ENCODE peak calls at places on chromosomes 5 and 9, in six cellular contexts. T is K562, B is HepG2, U is GM12891, L is H1, V is GM12878. I is an unnamed sample.

GRCh38 chr9:133534346-133535284 is at the start of gene ADAMTSL2:
- DNase-seq in L (peak; percentile 79), B (peak; percentile 73), T (peak; percentile 26), V (no peak), U (no peak), I (no peak)

GRCh38 chr5:168971100-168971499 is 329.8 kb downstream of the SLIT3 start:
- DNase-seq in U (no peak), T (no peak), L (no peak), V (no peak), B (no peak), I (no peak)

GRCh38 chr5:41156739-41157138 is 56.6 kb downstream of the C6 start:
- DNase-seq in T (no peak), U (no peak), B (no peak), L (no peak), V (no peak), I (no peak)

GRCh38 chr5:160970605-160971191 is 118.7 kb upstream of the ATP10B start:
- DNase-seq in V (no peak), U (no peak), T (no peak), L (no peak), B (no peak), I (no peak)

GRCh38 chr5:147892696-147893296 is 13.5 kb downstream of the C5orf46 start:
- DNase-seq in B (no peak), L (no peak), U (no peak), T (no peak), V (no peak), I (no peak)

GRCh38 chr9:121107041-121107440 is 32.3 kb downstream of the CNTRL start:
- DNase-seq in V (no peak), U (no peak), T (peak; percentile 24), L (no peak), B (peak; percentile 10), I (no peak)

GRCh38 chr9:92607088-92607487 is 62.8 kb downstream of the IPPK start:
- DNase-seq in V (no peak), L (no peak), T (no peak), U (no peak), B (no peak), I (no peak)

GRCh38 chr9:33159058-33159759 is 7.9 kb downstream of the B4GALT1 start:
- DNase-seq in V (no peak), U (no peak), B (no peak), L (no peak), T (peak; percentile 71), I (no peak)

GRCh38 chr5:137022043-137022442 is 477.1 kb downstream of the SPOCK1 start:
- DNase-seq in V (no peak), B (no peak), U (no peak), L (no peak), T (no peak), I (no peak)

GRCh38 chr5:111869681-111870080 is 112.7 kb upstream of the NREP start:
- DNase-seq in T (no peak), V (no peak), L (no peak), U (no peak), B (no peak), I (no peak)

GRCh38 chr5:23507278-23507685 is at the start of gene PRDM9:
- DNase-seq in B (peak; percentile 61), U (no peak), T (peak; percentile 19), L (peak; percentile 55), V (no peak), I (no peak)

GRCh38 chr9:135029871-135030710 is 57.4 kb upstream of the OLFM1 start:
- DNase-seq in T (no peak), U (no peak), B (no peak), L (no peak), V (no peak), I (no peak)

DNA sequence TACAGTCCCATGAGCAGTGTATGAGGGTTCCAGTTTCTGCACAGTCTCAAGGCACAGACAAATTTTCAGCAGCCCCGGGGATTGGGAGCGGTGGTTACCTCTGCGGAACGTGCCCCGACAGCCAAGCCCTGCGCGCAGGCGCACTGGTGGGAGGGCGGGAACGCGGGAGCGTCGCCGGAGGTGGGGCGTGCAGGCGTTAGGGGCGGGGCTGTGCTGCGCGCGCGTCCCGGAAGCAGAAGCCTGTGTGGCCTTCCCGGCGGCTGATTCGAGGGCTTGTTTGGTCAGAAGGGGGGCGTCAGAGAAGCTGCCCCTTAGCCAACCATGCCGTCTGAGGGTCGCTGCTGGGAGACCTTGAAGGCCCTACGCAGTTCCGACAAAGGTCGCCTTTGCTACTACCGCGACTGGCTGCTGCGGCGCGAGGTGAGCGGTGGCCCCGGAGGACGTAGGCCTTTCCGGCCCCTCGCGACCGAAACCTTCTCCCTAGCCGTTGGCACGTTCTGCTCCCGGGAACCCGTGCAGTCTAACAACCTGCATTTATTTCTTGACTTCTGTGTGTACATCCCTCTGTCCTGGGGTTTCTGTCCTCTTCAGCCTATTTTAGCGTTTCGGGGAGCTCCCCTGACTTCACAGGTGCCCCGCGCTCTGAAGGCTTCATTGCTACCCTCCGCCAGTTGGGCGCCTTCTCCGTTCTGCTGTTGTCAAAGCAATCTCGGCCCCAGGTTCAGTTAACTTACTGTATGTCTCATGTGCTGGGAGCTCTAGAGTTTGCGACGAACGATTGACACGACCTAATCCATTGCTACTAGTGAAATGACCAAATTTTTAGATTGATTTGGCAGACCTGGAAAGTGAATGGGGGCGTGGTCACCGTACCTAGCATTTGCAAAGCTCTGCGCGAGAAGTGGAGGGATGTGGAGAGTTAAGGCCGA is at the start of gene GLE1:
- DNase-seq in T (peak; percentile 97), B (peak; percentile 82), U (peak; percentile 96), V (peak; percentile 82), L (peak; percentile 99), I (peak; percentile 97)
- TF ChIP-seq POLR2A in T (peak; percentile 90), B (peak; percentile 94), U (peak; percentile 80), V (peak; percentile 87), L (peak; percentile 61), I (peak; percentile 84)

GRCh38 chr5:80127037-80127642 is 92.0 kb downstream of the THBS4 start:
- DNase-seq in B (no peak), V (no peak), T (no peak), L (no peak), U (no peak), I (no peak)

GRCh38 chr5:80129146-80129545 is 94.0 kb downstream of the THBS4 start:
- DNase-seq in L (no peak), T (no peak), V (no peak), U (no peak), B (no peak), I (no peak)

GRCh38 chr5:80125022-80125961 is 90.1 kb downstream of the THBS4 start:
- DNase-seq in V (peak; percentile 70), U (no peak), L (no peak), T (no peak), B (no peak), I (no peak)

GRCh38 chr5:80125962-80126480 is 90.9 kb downstream of the THBS4 start:
- DNase-seq in B (no peak), T (no peak), L (no peak), V (peak; percentile 93), U (no peak), I (no peak)

DNA sequence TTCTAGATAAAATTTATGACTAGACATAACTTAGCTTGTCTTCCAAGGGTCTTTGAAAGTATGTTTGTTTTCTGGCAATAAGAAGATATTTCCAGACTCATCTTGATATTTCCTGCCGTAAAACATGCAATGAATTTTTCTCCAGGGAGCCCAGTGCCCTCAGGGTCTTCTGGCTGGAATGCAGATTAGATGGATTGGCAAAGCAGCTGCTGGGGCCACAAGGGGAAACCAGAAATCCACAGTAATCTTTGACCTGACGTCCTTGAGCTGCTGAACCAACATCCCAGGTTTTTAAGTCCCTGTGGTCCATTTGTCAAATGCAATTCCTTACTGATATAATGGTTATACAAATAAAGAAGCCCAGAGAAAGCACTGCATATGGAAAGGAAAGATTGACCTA is 93.0 kb downstream of the THBS4 start:
- DNase-seq in T (no peak), V (no peak), U (no peak), B (peak; percentile 67), L (no peak), I (no peak)
- TF ChIP-seq TAF1 in T (no peak), V (no peak), U (no peak), B (no peak), L (no peak), I (no peak)

GRCh38 chr9:129027224-129027684 is 877 bp downstream of the SH3GLB2 start:
- DNase-seq in T (peak; percentile 50), B (no peak), L (no peak), V (no peak), U (no peak), I (no peak)
- TF ChIP-seq POLR2AphosphoS5 in T (no peak), B (no peak), L (no peak), V (no peak), U (no peak), I (no peak)

GRCh38 chr9:131125288-131126058 is at the start of gene NUP214:
- DNase-seq in V (peak; percentile 88), B (peak; percentile 92), T (peak; percentile 100), U (peak; percentile 98), L (peak; percentile 100), I (peak; percentile 98)
- TF ChIP-seq POLR2A in V (peak; percentile 99), B (peak; percentile 95), T (no peak), U (peak; percentile 97), L (peak; percentile 94), I (peak; percentile 97)

I was measured in GM12892.